ENCODE peak calls at places on chromosomes 12 and 14, in six cellular contexts. One of them, this sample, is unnamed.

GRCh38 chr14:103561381-103562134 is 899 bp downstream of the BAG5 start:
- DNase-seq in tibial artery: no peak
- DNase-seq in Panc1: no peak
- DNase-seq in left ventricle myocardium inferior: peak; percentile 46
- DNase-seq in right lobe of liver: peak; percentile 59
- DNase-seq in kidney epithelial cell: no peak
- DNase-seq in this sample: peak; percentile 42

GRCh38 chr12:114306646-114307045 is 99.3 kb downstream of the TBX5 start:
- DNase-seq in tibial artery: no peak
- DNase-seq in Panc1: no peak
- DNase-seq in left ventricle myocardium inferior: no peak
- DNase-seq in right lobe of liver: no peak
- DNase-seq in kidney epithelial cell: no peak
- DNase-seq in this sample: no peak

GRCh38 chr14:51500776-51501175 is 150.9 kb upstream of the FRMD6 start:
- DNase-seq in tibial artery: no peak
- DNase-seq in Panc1: no peak
- DNase-seq in left ventricle myocardium inferior: no peak
- DNase-seq in right lobe of liver: no peak
- DNase-seq in kidney epithelial cell: no peak
- DNase-seq in this sample: no peak

GRCh38 chr12:40691913-40692616 is at the start of gene CNTN1:
- DNase-seq in tibial artery: no peak
- DNase-seq in Panc1: no peak
- DNase-seq in left ventricle myocardium inferior: peak; percentile 13
- DNase-seq in right lobe of liver: peak; percentile 42
- DNase-seq in kidney epithelial cell: no peak
- DNase-seq in this sample: no peak

GRCh38 chr12:105474672-105475071 is 144.2 kb downstream of the C12orf75 start:
- DNase-seq in tibial artery: no peak
- DNase-seq in Panc1: no peak
- DNase-seq in left ventricle myocardium inferior: no peak
- DNase-seq in right lobe of liver: no peak
- DNase-seq in kidney epithelial cell: no peak
- DNase-seq in this sample: no peak

GRCh38 chr14:24315807-24316596 is 4.7 kb downstream of the LTB4R start:
- DNase-seq in tibial artery: no peak
- DNase-seq in Panc1: no peak
- DNase-seq in left ventricle myocardium inferior: peak; percentile 55
- DNase-seq in right lobe of liver: peak; percentile 74
- DNase-seq in kidney epithelial cell: no peak
- DNase-seq in this sample: no peak

GRCh38 chr14:71166434-71166833 is 259.2 kb downstream of the PCNX1 start:
- DNase-seq in tibial artery: no peak
- DNase-seq in Panc1: no peak
- DNase-seq in left ventricle myocardium inferior: no peak
- DNase-seq in right lobe of liver: no peak
- DNase-seq in kidney epithelial cell: peak; percentile 35
- DNase-seq in this sample: peak; percentile 20

GRCh38 chr12:46959484-46959883 is 119.9 kb upstream of the PCED1B start:
- DNase-seq in tibial artery: no peak
- DNase-seq in Panc1: peak; percentile 73
- DNase-seq in left ventricle myocardium inferior: no peak
- DNase-seq in right lobe of liver: no peak
- DNase-seq in kidney epithelial cell: peak; percentile 71
- DNase-seq in this sample: peak; percentile 98

GRCh38 chr12:96456265-96456974 is 33.0 kb upstream of the CFAP54 start:
- DNase-seq in tibial artery: no peak
- DNase-seq in Panc1: no peak
- DNase-seq in left ventricle myocardium inferior: no peak
- DNase-seq in right lobe of liver: no peak
- DNase-seq in kidney epithelial cell: no peak
- DNase-seq in this sample: peak; percentile 85

GRCh38 chr12:81558031-81558430 is 201.1 kb downstream of the PPFIA2 start:
- DNase-seq in tibial artery: no peak
- DNase-seq in Panc1: no peak
- DNase-seq in left ventricle myocardium inferior: no peak
- DNase-seq in right lobe of liver: no peak
- DNase-seq in kidney epithelial cell: no peak
- DNase-seq in this sample: no peak

GRCh38 chr12:130281157-130281799 is 56.4 kb upstream of the PIWIL1 start:
- DNase-seq in tibial artery: no peak
- DNase-seq in Panc1: no peak
- DNase-seq in left ventricle myocardium inferior: no peak
- DNase-seq in right lobe of liver: no peak
- DNase-seq in kidney epithelial cell: no peak
- DNase-seq in this sample: no peak

GRCh38 chr12:95118138-95118787 is 44.8 kb upstream of the NR2C1 start:
- DNase-seq in tibial artery: no peak
- DNase-seq in Panc1: no peak
- DNase-seq in left ventricle myocardium inferior: no peak
- DNase-seq in right lobe of liver: no peak
- DNase-seq in kidney epithelial cell: peak; percentile 82
- DNase-seq in this sample: peak; percentile 42

GRCh38 chr12:103698752-103699540 is 111.9 kb downstream of the STAB2 start:
- DNase-seq in tibial artery: no peak
- DNase-seq in Panc1: no peak
- DNase-seq in left ventricle myocardium inferior: no peak
- DNase-seq in right lobe of liver: no peak
- DNase-seq in kidney epithelial cell: no peak
- DNase-seq in this sample: no peak

GRCh38 chr12:10395390-10395998 is 5.7 kb upstream of the KLRK1 start:
- DNase-seq in tibial artery: no peak
- DNase-seq in Panc1: peak; percentile 68
- DNase-seq in left ventricle myocardium inferior: no peak
- DNase-seq in right lobe of liver: no peak
- DNase-seq in kidney epithelial cell: peak; percentile 69
- DNase-seq in this sample: peak; percentile 88

GRCh38 chr12:94596596-94596995 is 53.8 kb downstream of the TMCC3 start:
- DNase-seq in tibial artery: no peak
- DNase-seq in Panc1: no peak
- DNase-seq in left ventricle myocardium inferior: no peak
- DNase-seq in right lobe of liver: peak; percentile 60
- DNase-seq in kidney epithelial cell: no peak
- DNase-seq in this sample: no peak

GRCh38 chr12:6607751-6608591 is 792 bp upstream of the CHD4 start:
- DNase-seq in tibial artery: peak; percentile 77
- DNase-seq in Panc1: no peak
- DNase-seq in left ventricle myocardium inferior: no peak
- DNase-seq in right lobe of liver: no peak
- DNase-seq in kidney epithelial cell: no peak
- DNase-seq in this sample: peak; percentile 71

DNA sequence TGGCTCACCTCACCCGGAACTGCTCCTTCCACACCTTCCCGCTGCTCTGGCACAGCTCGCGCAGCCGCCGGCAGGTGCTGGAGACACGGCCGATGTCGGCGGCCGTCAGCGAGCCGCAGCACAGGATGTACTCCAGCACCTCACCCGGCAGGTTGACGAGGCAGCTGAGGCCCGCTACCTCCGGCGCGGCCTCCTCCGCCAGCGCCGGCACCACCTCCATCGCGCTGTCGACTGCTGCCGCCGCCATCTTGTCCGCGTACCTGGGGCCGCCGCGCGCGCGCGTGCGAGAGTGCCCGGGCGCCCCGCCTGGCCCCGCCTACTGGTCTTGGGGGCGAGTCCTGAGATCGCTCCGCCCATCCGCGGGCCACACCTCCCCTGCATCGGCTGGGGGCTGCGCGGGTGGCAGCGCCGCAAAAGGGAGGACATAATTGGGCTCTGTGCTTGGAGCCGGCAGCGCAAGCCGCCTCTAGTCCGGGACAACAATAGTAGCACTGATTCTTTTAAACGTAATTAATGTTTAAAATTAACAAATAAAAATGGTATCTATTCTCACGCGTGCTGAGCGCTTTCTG is at the start of gene FBXO21:
- DNase-seq in tibial artery: peak; percentile 94
- DNase-seq in Panc1: no peak
- DNase-seq in left ventricle myocardium inferior: peak; percentile 91
- DNase-seq in right lobe of liver: peak; percentile 93
- DNase-seq in kidney epithelial cell: peak; percentile 9
- DNase-seq in this sample: peak; percentile 79
- H3K27me3 ChIP-seq in tibial artery: no peaks in the 10 kb centered on the region
- H3K27me3 ChIP-seq in Panc1: peaks cover 10% of the 10 kb centered on the region
- H3K27me3 ChIP-seq in left ventricle myocardium inferior: no peaks in the 10 kb centered on the region
- H3K27me3 ChIP-seq in right lobe of liver: no peaks in the 10 kb centered on the region
- H3K27me3 ChIP-seq in kidney epithelial cell: no peaks in the 10 kb centered on the region
- H3K27me3 ChIP-seq in this sample: no peaks in the 10 kb centered on the region

GRCh38 chr14:54219281-54220121 is 177.3 kb upstream of the CDKN3 start:
- DNase-seq in tibial artery: no peak
- DNase-seq in Panc1: no peak
- DNase-seq in left ventricle myocardium inferior: no peak
- DNase-seq in right lobe of liver: no peak
- DNase-seq in kidney epithelial cell: no peak
- DNase-seq in this sample: no peak
- H3K27me3 ChIP-seq in tibial artery: peaks cover 21% of the 10 kb centered on the region
- H3K27me3 ChIP-seq in Panc1: peaks cover under 1% of the 10 kb centered on the region
- H3K27me3 ChIP-seq in left ventricle myocardium inferior: peaks cover 89% of the 10 kb centered on the region
- H3K27me3 ChIP-seq in right lobe of liver: no peaks in the 10 kb centered on the region
- H3K27me3 ChIP-seq in kidney epithelial cell: peaks cover 5% of the 10 kb centered on the region
- H3K27me3 ChIP-seq in this sample: no peaks in the 10 kb centered on the region

DNA sequence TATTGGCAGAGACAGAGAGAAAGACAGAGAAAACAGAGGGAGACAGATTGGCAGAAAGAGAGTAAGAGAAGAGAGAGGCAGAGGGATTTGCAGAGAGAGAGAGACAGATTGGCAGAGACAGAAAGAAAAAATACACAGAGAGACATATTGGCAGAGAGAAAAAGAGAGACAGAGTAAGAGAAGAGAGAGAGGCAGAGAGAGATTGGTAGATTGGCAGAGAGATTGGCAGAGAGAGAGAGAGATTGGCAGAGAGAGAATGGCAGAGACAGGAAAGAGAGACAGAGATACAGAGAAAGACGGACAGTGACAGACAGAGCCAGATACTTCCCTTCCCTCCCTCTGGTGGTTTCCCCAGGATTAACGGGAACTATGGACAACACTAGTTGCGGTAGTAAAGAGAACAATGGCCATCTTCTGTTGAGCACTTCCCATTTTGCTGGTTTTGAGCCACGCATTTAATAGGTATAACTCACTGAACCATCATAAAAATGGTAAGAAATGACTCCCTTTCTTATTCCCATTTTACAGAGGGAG is 2.6 kb upstream of the NOS1 start:
- DNase-seq in tibial artery: no peak
- DNase-seq in Panc1: no peak
- DNase-seq in left ventricle myocardium inferior: no peak
- DNase-seq in right lobe of liver: no peak
- DNase-seq in kidney epithelial cell: no peak
- DNase-seq in this sample: peak; percentile 33
- H3K27me3 ChIP-seq in tibial artery: peaks cover 61% of the 10 kb centered on the region
- H3K27me3 ChIP-seq in Panc1: peaks cover 3% of the 10 kb centered on the region
- H3K27me3 ChIP-seq in left ventricle myocardium inferior: peaks cover 78% of the 10 kb centered on the region
- H3K27me3 ChIP-seq in right lobe of liver: peaks cover 18% of the 10 kb centered on the region
- H3K27me3 ChIP-seq in kidney epithelial cell: peaks cover 67% of the 10 kb centered on the region
- H3K27me3 ChIP-seq in this sample: peaks cover 42% of the 10 kb centered on the region

GRCh38 chr14:58469309-58469708 is 41.8 kb downstream of the KIAA0586 start:
- DNase-seq in tibial artery: no peak
- DNase-seq in Panc1: no peak
- DNase-seq in left ventricle myocardium inferior: no peak
- DNase-seq in right lobe of liver: no peak
- DNase-seq in kidney epithelial cell: no peak
- DNase-seq in this sample: no peak
- H3K27me3 ChIP-seq in tibial artery: no peaks in the 10 kb centered on the region
- H3K27me3 ChIP-seq in Panc1: no peaks in the 10 kb centered on the region
- H3K27me3 ChIP-seq in left ventricle myocardium inferior: no peaks in the 10 kb centered on the region
- H3K27me3 ChIP-seq in right lobe of liver: no peaks in the 10 kb centered on the region
- H3K27me3 ChIP-seq in kidney epithelial cell: no peaks in the 10 kb centered on the region
- H3K27me3 ChIP-seq in this sample: no peaks in the 10 kb centered on the region

GRCh38 chr14:28773917-28774691 is 7.5 kb downstream of the FOXG1 start:
- DNase-seq in tibial artery: no peak
- DNase-seq in Panc1: no peak
- DNase-seq in left ventricle myocardium inferior: no peak
- DNase-seq in right lobe of liver: no peak
- DNase-seq in kidney epithelial cell: no peak
- DNase-seq in this sample: no peak
- H3K27me3 ChIP-seq in tibial artery: peaks cover 81% of the 10 kb centered on the region
- H3K27me3 ChIP-seq in Panc1: peaks cover 2% of the 10 kb centered on the region
- H3K27me3 ChIP-seq in left ventricle myocardium inferior: peaks cover 100% of the 10 kb centered on the region
- H3K27me3 ChIP-seq in right lobe of liver: peaks cover 42% of the 10 kb centered on the region
- H3K27me3 ChIP-seq in kidney epithelial cell: peaks cover 50% of the 10 kb centered on the region
- H3K27me3 ChIP-seq in this sample: peaks cover 65% of the 10 kb centered on the region

GRCh38 chr14:22463763-22464173 is 125.3 kb downstream of the DAD1 start:
- DNase-seq in tibial artery: no peak
- DNase-seq in Panc1: no peak
- DNase-seq in left ventricle myocardium inferior: peak; percentile 30
- DNase-seq in right lobe of liver: no peak
- DNase-seq in kidney epithelial cell: no peak
- DNase-seq in this sample: no peak
- H3K27me3 ChIP-seq in tibial artery: no peaks in the 10 kb centered on the region
- H3K27me3 ChIP-seq in Panc1: no peaks in the 10 kb centered on the region
- H3K27me3 ChIP-seq in left ventricle myocardium inferior: no peaks in the 10 kb centered on the region
- H3K27me3 ChIP-seq in right lobe of liver: no peaks in the 10 kb centered on the region
- H3K27me3 ChIP-seq in kidney epithelial cell: no peaks in the 10 kb centered on the region
- H3K27me3 ChIP-seq in this sample: no peaks in the 10 kb centered on the region